ENCODE peak calls at places on chromosomes 6 and 20, in four cellular contexts. A is Peyer's patch, D is body of pancreas, W is HCT116. I is an unnamed sample.
A peak's percentile ranks its signal among the peaks of the same experiment; 100 is the strongest.

GRCh38 chr20:199996-200395 is 10.5 kb upstream of the DEFB128 start:
- DNase-seq in D (no peak), W (no peak), A (no peak), I (no peak)

GRCh38 chr6:97626586-97627441 is 343.8 kb upstream of the MMS22L start:
- DNase-seq in W (no peak), A (no peak), D (no peak), I (no peak)

GRCh38 chr20:59145926-59146800 is 17.5 kb upstream of the ZNF831 start:
- DNase-seq in A (peak; percentile 77), W (no peak), D (no peak), I (no peak)

GRCh38 chr20:31573555-31574295 is 31.4 kb upstream of the ID1 start:
- DNase-seq in D (no peak), A (no peak), W (no peak), I (no peak)

GRCh38 chr20:25165128-25165527 is 30.4 kb upstream of the ENTPD6 start:
- DNase-seq in A (no peak), D (no peak), W (no peak), I (no peak)

GRCh38 chr6:72530152-72530551 is 91.7 kb upstream of the KCNQ5 start:
- DNase-seq in A (no peak), W (no peak), D (no peak), I (no peak)

GRCh38 chr6:28615955-28616747 is 90.5 kb downstream of the GPX5 start:
- DNase-seq in D (no peak), W (no peak), A (no peak), I (no peak)

GRCh38 chr6:151445482-151445881 is 6.4 kb downstream of the RMND1 start:
- DNase-seq in A (no peak), W (no peak), D (no peak), I (no peak)

GRCh38 chr6:108902389-108902792 is 54.2 kb downstream of the ARMC2 start:
- DNase-seq in A (no peak), W (no peak), D (no peak), I (no peak)

GRCh38 chr6:25717856-25718740 is 36.4 kb upstream of the SLC17A4 start:
- DNase-seq in D (peak; percentile 19), W (peak; percentile 6), A (no peak), I (no peak)

GRCh38 chr6:159008656-159009288 is 8.8 kb upstream of the RSPH3 start:
- DNase-seq in W (no peak), D (no peak), A (no peak), I (no peak)

GRCh38 chr6:157255079-157255478 is 68.2 kb downstream of the TMEM242 start:
- DNase-seq in D (no peak), A (peak; percentile 32), W (no peak), I (no peak)

GRCh38 chr20:7985916-7986315 is 33.6 kb downstream of the TMX4 start:
- DNase-seq in W (no peak), A (no peak), D (no peak), I (no peak)

GRCh38 chr6:35311390-35312075 is 13.9 kb downstream of the DEF6 start:
- DNase-seq in D (no peak), A (peak; percentile 84), W (no peak), I (no peak)

GRCh38 chr6:32177182-32177787 is 920 bp upstream of the RNF5 start:
- DNase-seq in A (peak; percentile 69), W (no peak), D (no peak), I (no peak)

GRCh38 chr6:100573169-100573568 is 108.4 kb upstream of the SIM1 start:
- DNase-seq in A (no peak), D (no peak), W (peak; percentile 16), I (no peak)
- TF ChIP-seq CTCF in A (no peak), D (no peak), W (peak; percentile 43), I (no peak)

GRCh38 chr6:131594074-131594473 is 21.0 kb downstream of the ARG1 start:
- DNase-seq in A (no peak), D (no peak), W (no peak), I (no peak)

GRCh38 chr6:131602913-131603312 is 25.1 kb downstream of the MED23 start:
- DNase-seq in W (no peak), A (no peak), D (no peak), I (no peak)

GRCh38 chr6:131592935-131593334 is 19.9 kb downstream of the ARG1 start:
- DNase-seq in A (no peak), D (no peak), W (no peak), I (no peak)

GRCh38 chr6:131600696-131601095 is 27.3 kb downstream of the MED23 start:
- DNase-seq in W (no peak), D (no peak), A (no peak), I (no peak)

DNA sequence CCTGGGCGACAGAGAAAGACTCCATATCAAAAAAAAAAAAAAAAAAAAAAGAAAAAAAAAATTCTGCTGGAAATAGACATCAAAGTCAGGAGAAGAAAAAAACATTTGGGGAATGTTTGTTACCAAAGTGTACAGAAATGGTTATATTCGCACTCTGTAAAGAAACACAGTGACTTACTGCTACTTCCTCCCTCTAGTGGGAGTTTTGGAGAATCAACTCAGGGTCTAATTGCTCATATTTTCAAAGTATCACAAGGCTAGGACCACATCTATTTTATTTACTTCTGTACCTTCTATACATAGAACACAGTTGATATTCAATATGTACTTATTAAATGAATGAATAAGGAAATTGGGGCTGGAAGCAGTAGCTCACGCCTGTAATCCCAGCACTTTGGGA is 24.4 kb downstream of the ARG1 start:
- DNase-seq in A (no peak), W (no peak), D (no peak), I (no peak)
- TF ChIP-seq CTCF in A (peak; percentile 16), W (peak; percentile 40), D (no peak), I (peak; percentile 34)

GRCh38 chr6:78854501-78854900 is 12.8 kb upstream of the IRAK1BP1 start:
- DNase-seq in W (no peak), D (no peak), A (no peak), I (no peak)
- TF ChIP-seq CTCF in W (no peak), D (no peak), A (no peak), I (no peak)

DNA sequence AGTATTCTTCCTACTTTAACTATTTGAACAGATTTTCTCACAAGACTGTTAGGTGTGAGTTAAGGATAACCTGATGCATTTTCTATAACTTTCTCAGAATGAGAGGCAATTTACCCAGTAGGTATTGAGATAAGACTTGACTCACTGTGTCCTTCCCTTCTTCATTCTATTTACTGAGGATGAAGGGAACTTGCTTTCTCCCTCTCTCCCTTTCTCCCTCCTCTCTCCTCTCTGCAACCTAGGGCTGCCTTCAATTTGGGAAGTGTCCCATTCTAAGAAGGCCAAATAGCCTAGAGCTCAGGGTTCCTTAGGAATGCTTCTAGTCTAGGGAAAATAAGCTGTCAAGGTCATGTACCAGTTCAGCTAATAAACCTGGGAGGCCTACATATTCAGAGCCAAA is 3.2 kb downstream of the ECHDC1 start:
- DNase-seq in D (no peak), W (no peak), A (no peak), I (no peak)
- TF ChIP-seq CTCF in D (no peak), W (no peak), A (no peak), I (no peak)

I was measured in CD14-positive monocyte.